ENCODE peak calls at places on chromosomes 13 and 19, in six cellular contexts. B is Ammon's horn, A is SJSA1, S is HEK293T, O is endothelial cell, U is left colon. J is an unnamed sample.

GRCh38 chr13:98475521-98475920 is 101.4 kb downstream of the STK24 start:
- DNase-seq in U (no peak), O (peak), S (no peak), B (peak), A (no peak), J (no peak)

GRCh38 chr19:18234194-18234593 is 8.0 kb upstream of the PDE4C start:
- DNase-seq in O (no peak), U (no peak), S (no peak), B (no peak), A (no peak), J (no peak)

GRCh38 chr13:75359266-75359665 is 122.7 kb downstream of the TBC1D4 start:
- DNase-seq in S (no peak), O (no peak), U (no peak), B (no peak), A (peak), J (peak)

GRCh38 chr19:46206176-46206575 is 23.4 kb upstream of the IGFL1 start:
- DNase-seq in S (no peak), B (no peak), U (no peak), A (no peak), O (no peak), J (no peak)

GRCh38 chr19:36688058-36688457 is 646 bp downstream of the ZNF567 start:
- DNase-seq in A (no peak), S (no peak), O (no peak), U (no peak), B (no peak), J (no peak)

GRCh38 chr13:102597029-102598015 is 536 bp downstream of the TPP2 start:
- DNase-seq in B (no peak), O (peak), A (peak), S (peak), U (peak), J (peak)

GRCh38 chr13:28322256-28322895 is 172.6 kb downstream of the FLT1 start:
- DNase-seq in B (no peak), A (no peak), S (no peak), U (no peak), O (no peak), J (no peak)

GRCh38 chr19:44615529-44616247 is 2.3 kb downstream of the IGSF23 start:
- DNase-seq in O (no peak), U (no peak), S (no peak), A (no peak), B (no peak), J (no peak)

GRCh38 chr19:51375504-51376221 is 3.2 kb upstream of the NKG7 start:
- DNase-seq in A (no peak), B (no peak), U (no peak), S (no peak), O (no peak), J (no peak)

GRCh38 chr19:43751466-43752220 is 3.1 kb downstream of the SMG9 start:
- DNase-seq in O (no peak), U (no peak), A (no peak), S (no peak), B (no peak), J (no peak)

GRCh38 chr13:113654175-113654560 is 3.8 kb downstream of the ATP4B start:
- DNase-seq in U (no peak), S (no peak), A (peak), B (no peak), O (no peak), J (no peak)

GRCh38 chr19:2201473-2202148 is 34.5 kb downstream of the PLEKHJ1 start:
- DNase-seq in O (no peak), B (no peak), S (no peak), A (no peak), U (no peak), J (no peak)

GRCh38 chr13:98143157-98143553 is 261 bp downstream of the FARP1 start:
- DNase-seq in U (no peak), O (peak), S (no peak), B (no peak), A (no peak), J (no peak)

GRCh38 chr19:14048439-14049153 is 13.3 kb downstream of the PALM3 start:
- DNase-seq in A (peak), S (peak), B (no peak), O (peak), U (no peak), J (peak)

GRCh38 chr13:76231522-76232167 is 595.5 kb downstream of the LMO7 start:
- DNase-seq in O (no peak), A (no peak), S (no peak), U (no peak), B (no peak), J (no peak)

GRCh38 chr13:91216928-91217700 is 130.4 kb upstream of the MIR17HG start:
- DNase-seq in U (no peak), A (no peak), O (no peak), B (no peak), S (no peak), J (no peak)

GRCh38 chr19:14871619-14872230 is 14.2 kb downstream of the OR7A17 start:
- DNase-seq in O (no peak), A (no peak), S (peak), B (peak), U (no peak), J (peak)

GRCh38 chr13:71922191-71922590 is 55.2 kb upstream of the DACH1 start:
- DNase-seq in O (no peak), S (no peak), A (no peak), U (no peak), B (no peak), J (no peak)

GRCh38 chr13:74166286-74166685 is 32.1 kb upstream of the KLF12 start:
- DNase-seq in B (no peak), O (no peak), A (no peak), U (no peak), S (no peak), J (no peak)

GRCh38 chr13:23743717-23744116 is 145.5 kb downstream of the MIPEP start:
- DNase-seq in U (no peak), S (no peak), B (no peak), A (no peak), O (no peak), J (no peak)

GRCh38 chr13:43516401-43516826 is 270.4 kb downstream of the ENOX1 start:
- DNase-seq in B (peak), S (no peak), A (no peak), O (no peak), U (no peak), J (no peak)

GRCh38 chr19:13615890-13616289 is 109.6 kb upstream of the CACNA1A start:
- DNase-seq in U (no peak), A (no peak), S (no peak), B (no peak), O (no peak), J (no peak)

GRCh38 chr13:79392882-79393563 is 13.0 kb downstream of the RBM26 start:
- DNase-seq in U (no peak), S (no peak), A (no peak), O (no peak), B (no peak), J (no peak)

GRCh38 chr19:41445575-41445974 is 2.6 kb downstream of the ERICH4 start:
- DNase-seq in A (no peak), O (no peak), B (no peak), S (no peak), U (no peak), J (no peak)

GRCh38 chr19:30802424-30803013 is 430.3 kb downstream of the ZNF536 start:
- DNase-seq in A (no peak), B (no peak), S (no peak), O (no peak), U (no peak), J (no peak)

GRCh38 chr13:33112745-33113144 is 96.5 kb downstream of the KL start:
- DNase-seq in B (no peak), A (no peak), O (no peak), S (no peak), U (no peak), J (no peak)